ENCODE peak calls at places on chromosome 19, in seven cellular contexts. L, C, V, M, Q, E and N are unnamed samples.

GRCh38 chr19:53903055-53903680 is 5.9 kb upstream of the CACNG7 start:
- DNase-seq in L (peak; percentile 72), C (peak; percentile 39), V (no peak), M (no peak), Q (no peak), E (no peak), N (no peak)

GRCh38 chr19:35474104-35474503 is 16.2 kb downstream of the KRTDAP start:
- DNase-seq in L (no peak), C (no peak), V (no peak), M (no peak), Q (no peak), E (no peak), N (no peak)

GRCh38 chr19:35214766-35215422 is 13.6 kb downstream of the FAM187B start:
- DNase-seq in L (no peak), C (no peak), V (peak; percentile 24), M (no peak), Q (no peak), E (no peak), N (no peak)

GRCh38 chr19:52351512-52351911 is 15.5 kb downstream of the ZNF610 start:
- DNase-seq in L (no peak), C (no peak), V (no peak), M (no peak), Q (no peak), E (no peak), N (no peak)

GRCh38 chr19:57465680-57466381 is 8.9 kb upstream of the VN1R1 start:
- DNase-seq in L (peak; percentile 25), C (no peak), V (no peak), M (peak; percentile 10), Q (no peak), E (no peak), N (no peak)

GRCh38 chr19:33558846-33559245 is 37.3 kb upstream of the PEPD start:
- DNase-seq in L (peak; percentile 3), C (no peak), V (no peak), M (peak; percentile 1), Q (no peak), E (no peak), N (peak; percentile 1)

GRCh38 chr19:47230122-47230920 is 678 bp downstream of the BBC3 start:
- DNase-seq in L (peak; percentile 82), C (peak; percentile 73), V (no peak), M (no peak), Q (peak; percentile 84), E (peak; percentile 84), N (no peak)

GRCh38 chr19:20863176-20863575 is 59.9 kb upstream of the ZNF85 start:
- DNase-seq in L (no peak), C (peak; percentile 11), V (no peak), M (no peak), Q (no peak), E (no peak), N (no peak)

GRCh38 chr19:17091758-17092333 is 16.3 kb downstream of the MYO9B start:
- DNase-seq in L (peak; percentile 47), C (no peak), V (no peak), M (no peak), Q (no peak), E (no peak), N (no peak)

GRCh38 chr19:48296963-48297734 is 27.3 kb downstream of the ZNF114 start:
- DNase-seq in L (no peak), C (no peak), V (no peak), M (no peak), Q (no peak), E (no peak), N (no peak)

GRCh38 chr19:38386300-38386967 is 1.4 kb downstream of the GGN start:
- DNase-seq in L (peak; percentile 12), C (no peak), V (no peak), M (no peak), Q (no peak), E (no peak), N (no peak)

GRCh38 chr19:639251-640155 is at the start of gene FGF22:
- DNase-seq in L (peak; percentile 97), C (peak; percentile 94), V (peak; percentile 95), M (peak; percentile 86), Q (peak; percentile 97), E (peak; percentile 99), N (peak; percentile 55)

GRCh38 chr19:1591421-1592022 is 1.1 kb downstream of the MBD3 start:
- DNase-seq in L (no peak), C (no peak), V (peak; percentile 72), M (no peak), Q (no peak), E (peak; percentile 49), N (no peak)

GRCh38 chr19:531009-531752 is 379 bp upstream of the CDC34 start:
- DNase-seq in L (peak; percentile 82), C (peak; percentile 88), V (peak; percentile 83), M (peak; percentile 77), Q (peak; percentile 84), E (peak; percentile 91), N (no peak)

GRCh38 chr19:1069009-1069779 is 2.2 kb downstream of the ARHGAP45 start:
- DNase-seq in L (peak; percentile 72), C (no peak), V (no peak), M (no peak), Q (peak; percentile 71), E (no peak), N (no peak)

GRCh38 chr19:35153701-35154534 is 617 bp upstream of the FXYD5 start:
- DNase-seq in L (no peak), C (no peak), V (no peak), M (peak; percentile 32), Q (peak; percentile 61), E (no peak), N (no peak)

GRCh38 chr19:37128821-37129177 is 43.7 kb downstream of the ZNF585A start:
- DNase-seq in L (no peak), C (no peak), V (no peak), M (no peak), Q (no peak), E (no peak), N (no peak)

GRCh38 chr19:1101337-1101698 is 2.5 kb upstream of the GPX4 start:
- DNase-seq in L (no peak), C (no peak), V (no peak), M (peak; percentile 21), Q (no peak), E (no peak), N (no peak)

GRCh38 chr19:342801-343421 is 1.7 kb downstream of the MIER2 start:
- DNase-seq in L (peak; percentile 66), C (peak; percentile 40), V (no peak), M (peak; percentile 87), Q (no peak), E (no peak), N (peak; percentile 83)

GRCh38 chr19:33402421-33403220 is 29.1 kb downstream of the CEBPG start:
- DNase-seq in L (peak; percentile 50), C (no peak), V (no peak), M (no peak), Q (no peak), E (peak; percentile 63), N (no peak)

GRCh38 chr19:39765091-39766076 is 13.3 kb upstream of the LEUTX start:
- DNase-seq in L (peak; percentile 74), C (peak; percentile 44), V (no peak), M (peak; percentile 16), Q (peak; percentile 23), E (no peak), N (peak; percentile 1)

GRCh38 chr19:35309481-35310279 is 17.7 kb downstream of the MAG start:
- DNase-seq in L (no peak), C (peak; percentile 73), V (no peak), M (no peak), Q (no peak), E (no peak), N (no peak)

GRCh38 chr19:39237200-39238184 is 7.3 kb downstream of the IFNL3 start:
- DNase-seq in L (peak; percentile 63), C (peak; percentile 92), V (no peak), M (no peak), Q (peak; percentile 22), E (peak; percentile 75), N (no peak)

GRCh38 chr19:18590273-18591272 is 2.0 kb downstream of the REX1BD start:
- DNase-seq in L (no peak), C (no peak), V (peak; percentile 74), M (no peak), Q (no peak), E (no peak), N (peak; percentile 77)

GRCh38 chr19:18587561-18587960 is 1.0 kb upstream of the REX1BD start:
- DNase-seq in L (no peak), C (no peak), V (no peak), M (no peak), Q (no peak), E (no peak), N (no peak)

GRCh38 chr19:18588611-18589379 is at the start of gene REX1BD:
- DNase-seq in L (peak; percentile 84), C (peak; percentile 80), V (peak; percentile 89), M (peak; percentile 71), Q (peak; percentile 81), E (peak; percentile 90), N (peak; percentile 31)

GRCh38 chr19:18587962-18588610 is 512 bp upstream of the REX1BD start:
- DNase-seq in L (no peak), C (no peak), V (no peak), M (no peak), Q (no peak), E (no peak), N (no peak)

GRCh38 chr19:18589380-18590272 is 1.0 kb downstream of the REX1BD start:
- DNase-seq in L (peak; percentile 74), C (peak; percentile 63), V (no peak), M (peak; percentile 57), Q (no peak), E (peak; percentile 84), N (peak; percentile 33)
- H3K4me3 ChIP-seq in L (peak overlapping the region; percentile 70), C (peak overlapping the region; percentile 83), V (peak overlapping the region; percentile 95), M (peak overlapping the region; percentile 65), Q (peak overlapping the region; percentile 83), E (peak overlapping the region; percentile 90), N (peak overlapping the region; percentile 84)

GRCh38 chr19:5687360-5688198 is 2.5 kb upstream of the RPL36 start:
- DNase-seq in L (no peak), C (no peak), V (peak; percentile 75), M (no peak), Q (no peak), E (no peak), N (no peak)
- H3K4me3 ChIP-seq in L (no peak overlapping the region), C (no peak overlapping the region), V (peak overlapping the region; percentile 70), M (peak overlapping the region; percentile 56), Q (peak overlapping the region; percentile 56), E (peak overlapping the region; percentile 69), N (peak overlapping the region; percentile 56)

DNA sequence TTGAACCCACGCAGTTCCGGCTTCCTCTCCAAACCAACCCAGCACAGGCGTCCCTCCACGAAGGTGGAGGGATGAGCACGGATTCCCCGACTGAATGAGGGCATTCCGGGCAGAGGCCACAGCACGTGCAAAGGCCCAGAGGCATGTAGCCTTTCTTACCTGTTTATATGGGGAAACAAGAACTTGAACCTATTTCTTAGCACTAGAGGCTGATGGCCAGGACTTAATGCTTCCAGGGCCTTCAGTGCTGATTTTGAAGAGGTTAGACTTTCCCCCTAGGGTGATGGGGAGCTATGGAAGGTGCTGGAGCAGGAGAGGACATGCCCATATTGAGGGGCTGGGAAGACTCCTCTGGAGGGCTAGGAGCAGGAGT is 2.0 kb downstream of the MAST3 start:
- DNase-seq in L (no peak), C (no peak), V (no peak), M (no peak), Q (no peak), E (no peak), N (no peak)
- H3K4me3 ChIP-seq in L (no peak overlapping the region), C (no peak overlapping the region), V (no peak overlapping the region), M (no peak overlapping the region), Q (peak overlapping the region; percentile 83), E (no peak overlapping the region), N (no peak overlapping the region)

DNA sequence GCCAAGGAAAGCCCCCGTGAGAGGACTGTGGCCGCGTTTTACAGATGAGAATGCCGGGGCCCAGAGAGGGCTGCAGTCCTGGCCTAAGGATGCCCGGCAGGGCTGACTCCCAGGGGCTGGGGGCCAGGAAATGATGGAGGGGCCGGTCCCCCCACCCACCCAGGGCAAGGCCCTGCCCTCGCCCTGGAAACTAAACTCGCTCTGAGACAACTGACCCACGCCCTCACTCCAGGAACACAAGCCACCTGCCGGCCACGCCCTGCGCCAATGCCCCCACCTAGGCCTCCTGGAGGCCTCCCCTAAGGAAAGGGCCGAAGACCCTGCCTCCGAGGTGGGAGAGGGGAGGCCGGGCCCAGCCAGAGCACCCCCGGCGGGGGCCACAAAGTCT is 7.2 kb downstream of the ZBTB7A start:
- DNase-seq in L (peak; percentile 85), C (no peak), V (no peak), M (no peak), Q (peak; percentile 45), E (peak; percentile 88), N (no peak)
- H3K4me3 ChIP-seq in L (no peak overlapping the region), C (no peak overlapping the region), V (peak overlapping the region; percentile 100), M (no peak overlapping the region), Q (peak overlapping the region; percentile 6), E (peak overlapping the region; percentile 99), N (no peak overlapping the region)